ENCODE peak calls at places on chromosome 6, in nine cellular contexts. One of them, this sample, is unnamed.

GRCh38 chr6:156686429-156686939 is 90.7 kb upstream of the ARID1B start:
- DNase-seq in K562: peak
- DNase-seq in T1000: no peak
- DNase-seq in heart right ventricle: peak
- DNase-seq in A172: peak
- DNase-seq in NCI-H510A treated with DMSO at 0.1 percent for 48 hours: peak
- DNase-seq in astrocyte: peak
- DNase-seq in OCI-LY7: peak
- DNase-seq in small intestine: peak
- DNase-seq in this sample: no peak

GRCh38 chr6:149044394-149044965 is 273.0 kb upstream of the TAB2 start:
- DNase-seq in small intestine: no peak
- DNase-seq in NCI-H510A treated with DMSO at 0.1 percent for 48 hours: no peak
- DNase-seq in heart right ventricle: no peak
- DNase-seq in OCI-LY7: no peak
- DNase-seq in K562: no peak
- DNase-seq in T1000: no peak
- DNase-seq in astrocyte: no peak
- DNase-seq in A172: no peak
- DNase-seq in this sample: no peak

GRCh38 chr6:40744835-40745234 is 157.7 kb upstream of the LRFN2 start:
- DNase-seq in A172: no peak
- DNase-seq in T1000: no peak
- DNase-seq in small intestine: peak
- DNase-seq in astrocyte: no peak
- DNase-seq in OCI-LY7: no peak
- DNase-seq in NCI-H510A treated with DMSO at 0.1 percent for 48 hours: no peak
- DNase-seq in K562: no peak
- DNase-seq in heart right ventricle: no peak
- DNase-seq in this sample: no peak

GRCh38 chr6:169024047-169024660 is 229.5 kb downstream of the THBS2 start:
- DNase-seq in T1000: no peak
- DNase-seq in heart right ventricle: no peak
- DNase-seq in OCI-LY7: no peak
- DNase-seq in NCI-H510A treated with DMSO at 0.1 percent for 48 hours: no peak
- DNase-seq in A172: no peak
- DNase-seq in small intestine: no peak
- DNase-seq in astrocyte: no peak
- DNase-seq in K562: no peak
- DNase-seq in this sample: no peak

GRCh38 chr6:10237284-10238043 is 177.4 kb downstream of the TFAP2A start:
- DNase-seq in K562: no peak
- DNase-seq in heart right ventricle: no peak
- DNase-seq in T1000: no peak
- DNase-seq in NCI-H510A treated with DMSO at 0.1 percent for 48 hours: no peak
- DNase-seq in small intestine: peak
- DNase-seq in OCI-LY7: no peak
- DNase-seq in A172: peak
- DNase-seq in astrocyte: peak
- DNase-seq in this sample: no peak

GRCh38 chr6:53735896-53736295 is 58.9 kb upstream of the LRRC1 start:
- DNase-seq in NCI-H510A treated with DMSO at 0.1 percent for 48 hours: no peak
- DNase-seq in heart right ventricle: no peak
- DNase-seq in astrocyte: no peak
- DNase-seq in A172: no peak
- DNase-seq in small intestine: peak
- DNase-seq in OCI-LY7: no peak
- DNase-seq in T1000: no peak
- DNase-seq in K562: no peak
- DNase-seq in this sample: no peak

GRCh38 chr6:21953831-21954801 is 342.7 kb downstream of the PRL start:
- DNase-seq in T1000: no peak
- DNase-seq in OCI-LY7: no peak
- DNase-seq in A172: peak
- DNase-seq in K562: peak
- DNase-seq in astrocyte: peak
- DNase-seq in heart right ventricle: no peak
- DNase-seq in small intestine: peak
- DNase-seq in NCI-H510A treated with DMSO at 0.1 percent for 48 hours: peak
- DNase-seq in this sample: peak

GRCh38 chr6:105639124-105639523 is 236.2 kb upstream of the PREP start:
- DNase-seq in NCI-H510A treated with DMSO at 0.1 percent for 48 hours: no peak
- DNase-seq in heart right ventricle: no peak
- DNase-seq in A172: no peak
- DNase-seq in K562: no peak
- DNase-seq in OCI-LY7: no peak
- DNase-seq in astrocyte: no peak
- DNase-seq in T1000: no peak
- DNase-seq in small intestine: no peak
- DNase-seq in this sample: no peak

GRCh38 chr6:41371992-41372525 is 36.7 kb downstream of the NCR2 start:
- DNase-seq in heart right ventricle: no peak
- DNase-seq in K562: no peak
- DNase-seq in astrocyte: peak
- DNase-seq in small intestine: peak
- DNase-seq in T1000: no peak
- DNase-seq in OCI-LY7: no peak
- DNase-seq in NCI-H510A treated with DMSO at 0.1 percent for 48 hours: peak
- DNase-seq in A172: no peak
- DNase-seq in this sample: peak

GRCh38 chr6:74713941-74714340 is 491.9 kb downstream of the COL12A1 start:
- DNase-seq in K562: no peak
- DNase-seq in NCI-H510A treated with DMSO at 0.1 percent for 48 hours: no peak
- DNase-seq in T1000: no peak
- DNase-seq in astrocyte: peak
- DNase-seq in A172: no peak
- DNase-seq in heart right ventricle: no peak
- DNase-seq in OCI-LY7: no peak
- DNase-seq in small intestine: no peak
- DNase-seq in this sample: no peak

GRCh38 chr6:4610256-4610655 is 165.9 kb upstream of the CDYL start:
- DNase-seq in small intestine: no peak
- DNase-seq in A172: peak
- DNase-seq in T1000: no peak
- DNase-seq in OCI-LY7: no peak
- DNase-seq in NCI-H510A treated with DMSO at 0.1 percent for 48 hours: no peak
- DNase-seq in astrocyte: peak
- DNase-seq in heart right ventricle: peak
- DNase-seq in K562: no peak
- DNase-seq in this sample: no peak

GRCh38 chr6:149246691-149247384 is 70.7 kb upstream of the TAB2 start:
- DNase-seq in small intestine: no peak
- DNase-seq in OCI-LY7: peak
- DNase-seq in NCI-H510A treated with DMSO at 0.1 percent for 48 hours: no peak
- DNase-seq in astrocyte: no peak
- DNase-seq in K562: no peak
- DNase-seq in T1000: no peak
- DNase-seq in A172: no peak
- DNase-seq in heart right ventricle: no peak
- DNase-seq in this sample: no peak

GRCh38 chr6:484086-484728 is 92.7 kb downstream of the IRF4 start:
- DNase-seq in heart right ventricle: no peak
- DNase-seq in K562: no peak
- DNase-seq in small intestine: no peak
- DNase-seq in T1000: no peak
- DNase-seq in NCI-H510A treated with DMSO at 0.1 percent for 48 hours: peak
- DNase-seq in A172: no peak
- DNase-seq in astrocyte: no peak
- DNase-seq in OCI-LY7: no peak
- DNase-seq in this sample: no peak

GRCh38 chr6:37550436-37550835 is 50.7 kb upstream of the CCDC167 start:
- DNase-seq in T1000: no peak
- DNase-seq in OCI-LY7: no peak
- DNase-seq in A172: no peak
- DNase-seq in heart right ventricle: no peak
- DNase-seq in NCI-H510A treated with DMSO at 0.1 percent for 48 hours: no peak
- DNase-seq in K562: no peak
- DNase-seq in astrocyte: peak
- DNase-seq in small intestine: no peak
- DNase-seq in this sample: no peak

GRCh38 chr6:103797738-103798137 is 1062.0 kb downstream of the HACE1 start:
- DNase-seq in small intestine: no peak
- DNase-seq in NCI-H510A treated with DMSO at 0.1 percent for 48 hours: peak
- DNase-seq in T1000: no peak
- DNase-seq in K562: no peak
- DNase-seq in heart right ventricle: no peak
- DNase-seq in astrocyte: no peak
- DNase-seq in A172: peak
- DNase-seq in OCI-LY7: peak
- DNase-seq in this sample: peak

GRCh38 chr6:147508073-147508870 is at the start of gene SAMD5:
- DNase-seq in heart right ventricle: peak
- DNase-seq in K562: peak
- DNase-seq in T1000: peak
- DNase-seq in NCI-H510A treated with DMSO at 0.1 percent for 48 hours: peak
- DNase-seq in OCI-LY7: no peak
- DNase-seq in small intestine: peak
- DNase-seq in A172: peak
- DNase-seq in astrocyte: peak
- DNase-seq in this sample: peak

GRCh38 chr6:137777299-137778075 is 89.6 kb upstream of the TNFAIP3 start:
- DNase-seq in K562: no peak
- DNase-seq in NCI-H510A treated with DMSO at 0.1 percent for 48 hours: no peak
- DNase-seq in T1000: no peak
- DNase-seq in astrocyte: no peak
- DNase-seq in heart right ventricle: no peak
- DNase-seq in A172: no peak
- DNase-seq in OCI-LY7: no peak
- DNase-seq in small intestine: no peak
- DNase-seq in this sample: no peak

GRCh38 chr6:112253842-112254816 is at the start of gene LAMA4:
- DNase-seq in small intestine: no peak
- DNase-seq in A172: no peak
- DNase-seq in K562: no peak
- DNase-seq in NCI-H510A treated with DMSO at 0.1 percent for 48 hours: no peak
- DNase-seq in astrocyte: peak
- DNase-seq in OCI-LY7: no peak
- DNase-seq in heart right ventricle: peak
- DNase-seq in T1000: no peak
- DNase-seq in this sample: no peak

GRCh38 chr6:31851485-31851832 is 11.2 kb downstream of the NEU1 start:
- DNase-seq in small intestine: no peak
- DNase-seq in astrocyte: peak
- DNase-seq in K562: no peak
- DNase-seq in OCI-LY7: no peak
- DNase-seq in T1000: no peak
- DNase-seq in heart right ventricle: no peak
- DNase-seq in A172: no peak
- DNase-seq in NCI-H510A treated with DMSO at 0.1 percent for 48 hours: no peak
- DNase-seq in this sample: no peak